ENCODE peak calls at places on chromosomes 4 and X, in seven cellular contexts. D is CD8-positive, alpha-beta memory T cell; V is uterus; N is kidney; T is pancreas; G is heart left ventricle; B is GM23248. H is an unnamed sample. For H3K4me1, the result is how much of the 10 kb centered on the place peaks cover.

GRCh38 chrX:3518870-3519269 is 172.4 kb upstream of the MXRA5 start:
- DNase-seq in D (no peak), T (no peak), V (peak), N (no peak), B (peak), G (peak), H (no peak)

GRCh38 chrX:3037218-3037617 is 4.1 kb upstream of the ARSF start:
- DNase-seq in V (no peak), T (no peak), D (no peak), B (no peak), N (no peak), G (no peak), H (no peak)

GRCh38 chr4:125741825-125742452 is 427.2 kb downstream of the FAT4 start:
- DNase-seq in N (no peak), G (no peak), T (no peak), V (no peak), B (peak), D (no peak), H (no peak)

GRCh38 chrX:65266482-65266881 is 268.1 kb downstream of the LAS1L start:
- DNase-seq in D (no peak), N (no peak), B (no peak), T (no peak), V (no peak), G (no peak), H (no peak)

GRCh38 chr4:122747883-122748282 is 15.4 kb downstream of the BBS12 start:
- DNase-seq in T (no peak), V (no peak), G (no peak), D (no peak), B (peak), N (no peak), H (no peak)

GRCh38 chr4:126338572-126338971 is 1023.8 kb downstream of the FAT4 start:
- DNase-seq in T (no peak), V (no peak), B (no peak), D (no peak), N (no peak), G (no peak), H (no peak)

GRCh38 chr4:138869165-138869564 is 146.4 kb upstream of the NOCT start:
- DNase-seq in N (no peak), D (no peak), V (no peak), G (no peak), T (no peak), B (peak), H (no peak)

GRCh38 chrX:34197946-34198345 is 65.8 kb upstream of the FAM47A start:
- DNase-seq in B (no peak), G (no peak), T (no peak), N (no peak), V (no peak), D (no peak), H (no peak)

GRCh38 chr4:41432889-41433288 is 105.1 kb upstream of the LIMCH1 start:
- DNase-seq in D (no peak), N (no peak), B (peak), G (no peak), T (no peak), V (no peak), H (no peak)

GRCh38 chr4:138045036-138045435 is 197.1 kb downstream of the SLC7A11 start:
- DNase-seq in D (no peak), B (no peak), T (no peak), V (no peak), N (no peak), G (no peak), H (no peak)

GRCh38 chr4:3718462-3718861 is 47.7 kb upstream of the ADRA2C start:
- DNase-seq in B (no peak), T (no peak), N (no peak), V (no peak), G (no peak), D (no peak), H (no peak)

GRCh38 chr4:111174331-111174730 is 551.5 kb upstream of the PITX2 start:
- DNase-seq in G (no peak), N (no peak), V (no peak), D (no peak), B (peak), T (no peak), H (no peak)

GRCh38 chrX:109199726-109200125 is 282.2 kb downstream of the GUCY2F start:
- DNase-seq in G (no peak), V (no peak), T (no peak), N (no peak), B (peak), D (no peak), H (no peak)

GRCh38 chrX:103107836-103108235 is 14.9 kb upstream of the NXF3 start:
- DNase-seq in G (no peak), D (no peak), B (peak), V (no peak), T (no peak), N (no peak), H (no peak)

GRCh38 chr4:38190717-38191178 is 230.6 kb downstream of the PTTG2 start:
- DNase-seq in V (no peak), N (peak), B (peak), G (peak), D (no peak), T (no peak), H (no peak)

GRCh38 chr4:1960170-1960825 is 48.5 kb downstream of the NELFA start:
- DNase-seq in N (peak), D (no peak), G (no peak), T (no peak), V (no peak), B (peak), H (no peak)

GRCh38 chrX:71579990-71580380 is 1.7 kb downstream of the GCNA start:
- DNase-seq in D (no peak), B (no peak), G (no peak), V (no peak), N (no peak), T (no peak), H (no peak)

GRCh38 chr4:99710020-99710419 is 52.4 kb upstream of the C4orf54 start:
- DNase-seq in N (no peak), T (no peak), V (no peak), G (no peak), B (peak), D (no peak), H (no peak)

GRCh38 chr4:182847543-182847942 is 69.6 kb downstream of the DCTD start:
- DNase-seq in G (no peak), N (no peak), D (no peak), V (no peak), T (no peak), B (no peak), H (no peak)

GRCh38 chr4:168793542-168793941 is 216.5 kb downstream of the CBR4 start:
- DNase-seq in G (no peak), T (no peak), B (no peak), V (no peak), N (no peak), D (no peak), H (no peak)
- H3K4me1 ChIP-seq in G (under half), T (under half), B (under half), V (under half), N (under half), D (under half), H (under half)

GRCh38 chr4:176048631-176049030 is 17.0 kb upstream of the WDR17 start:
- DNase-seq in D (no peak), V (no peak), G (no peak), N (no peak), B (no peak), T (no peak), H (no peak)

GRCh38 chr4:176044589-176044951 is 21.1 kb upstream of the WDR17 start:
- DNase-seq in V (no peak), T (no peak), G (no peak), N (no peak), B (peak), D (no peak), H (no peak)

GRCh38 chr4:176042195-176042594 is 23.4 kb upstream of the WDR17 start:
- DNase-seq in G (no peak), V (no peak), N (no peak), T (no peak), B (no peak), D (no peak), H (no peak)

GRCh38 chr4:176038789-176039188 is 26.9 kb upstream of the WDR17 start:
- DNase-seq in T (no peak), V (no peak), G (no peak), N (no peak), B (no peak), D (no peak), H (no peak)

GRCh38 chr4:176043838-176044588 is 21.6 kb upstream of the WDR17 start:
- DNase-seq in T (no peak), G (no peak), V (no peak), D (no peak), B (no peak), N (no peak), H (no peak)
- H3K4me1 ChIP-seq in T (under half), G (under half), V (under half), D (under half), B (under half), N (under half), H (under half)

GRCh38 chr4:6908397-6909112 is 1.1 kb upstream of the TBC1D14 start:
- DNase-seq in V (no peak), N (no peak), T (no peak), G (no peak), B (peak), D (no peak), H (no peak)
- H3K4me1 ChIP-seq in V (under half), N (under half), T (under half), G (under half), B (under half), D (half or more), H (under half)

GRCh38 chr4:101254776-101255175 is 92.5 kb downstream of the PPP3CA start:
- DNase-seq in G (no peak), D (no peak), B (no peak), T (no peak), N (no peak), V (no peak), H (no peak)
- H3K4me1 ChIP-seq in G (under half), D (under half), B (under half), T (under half), N (under half), V (under half), H (under half)

GRCh38 chr4:184816962-184817361 is 8.8 kb downstream of the ACSL1 start:
- DNase-seq in G (no peak), N (no peak), D (no peak), V (no peak), T (no peak), B (no peak), H (no peak)

GRCh38 chr4:184812651-184813181 is 13.1 kb downstream of the ACSL1 start:
- DNase-seq in G (no peak), N (no peak), T (no peak), D (no peak), V (no peak), B (peak), H (no peak)

GRCh38 chr4:184817494-184818215 is 8.1 kb downstream of the ACSL1 start:
- DNase-seq in T (no peak), G (no peak), N (no peak), V (no peak), B (no peak), D (no peak), H (no peak)

GRCh38 chr4:184814686-184815045 is 11.1 kb downstream of the ACSL1 start:
- DNase-seq in N (no peak), D (no peak), V (no peak), G (no peak), B (peak), T (no peak), H (no peak)

GRCh38 chr4:184815046-184815877 is 10.5 kb downstream of the ACSL1 start:
- DNase-seq in N (peak), T (peak), B (peak), V (peak), D (no peak), G (peak), H (peak)
- H3K4me1 ChIP-seq in N (under half), T (under half), B (under half), V (under half), D (under half), G (half or more), H (under half)

GRCh38 chr4:185020863-185021761 is 2.8 kb downstream of the HELT start:
- DNase-seq in V (no peak), G (no peak), T (no peak), D (no peak), N (no peak), B (no peak), H (no peak)
- H3K4me1 ChIP-seq in V (under half), G (under half), T (under half), D (under half), N (under half), B (under half), H (under half)

GRCh38 chr4:16027626-16028025 is 56.2 kb downstream of the PROM1 start:
- DNase-seq in D (no peak), G (no peak), B (peak), T (no peak), N (no peak), V (no peak), H (no peak)

GRCh38 chr4:16027114-16027513 is 56.7 kb downstream of the PROM1 start:
- DNase-seq in N (no peak), G (no peak), V (no peak), B (no peak), T (no peak), D (no peak), H (no peak)

GRCh38 chr4:16031554-16032381 is 52.1 kb downstream of the PROM1 start:
- DNase-seq in D (no peak), V (no peak), N (no peak), G (no peak), T (no peak), B (no peak), H (no peak)

GRCh38 chr4:16029886-16030285 is 53.9 kb downstream of the PROM1 start:
- DNase-seq in D (no peak), N (no peak), G (no peak), B (no peak), V (no peak), T (no peak), H (no peak)

DNA sequence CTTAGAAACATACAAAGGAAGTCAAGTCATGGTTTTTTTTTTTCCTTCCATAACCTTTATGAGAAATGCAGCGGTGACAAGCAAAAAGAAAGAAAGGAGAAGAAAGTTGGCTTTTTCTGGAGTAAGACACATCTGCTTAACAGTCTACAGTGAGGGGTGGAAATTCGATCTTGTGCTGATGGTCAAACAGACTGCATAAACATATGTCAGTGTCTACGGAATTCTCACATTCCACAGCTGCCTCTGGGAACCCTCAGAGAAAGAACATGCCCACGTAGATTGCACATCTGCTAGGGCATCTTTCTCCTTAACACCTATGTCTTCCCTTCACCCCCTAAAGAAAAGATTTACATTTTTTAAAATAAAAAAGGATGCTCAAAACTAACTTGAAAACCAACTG is 54.5 kb downstream of the PROM1 start:
- DNase-seq in N (no peak), D (no peak), V (no peak), B (peak), T (no peak), G (no peak), H (no peak)
- H3K4me1 ChIP-seq in N (under half), D (under half), V (under half), B (under half), T (under half), G (under half), H (under half)

GRCh38 chr4:81506731-81507130 is 35.0 kb upstream of the RASGEF1B start:
- DNase-seq in T (no peak), G (no peak), V (no peak), N (no peak), B (no peak), D (no peak), H (no peak)
- H3K4me1 ChIP-seq in T (under half), G (under half), V (under half), N (under half), B (under half), D (under half), H (under half)

H was measured in lung.